ENCODE peak calls at places on chromosomes 5 and 9, in six cellular contexts. Z, M, H, J, T and L are unnamed samples. For H3K4me1, the result is how much of the 10 kb centered on the place peaks cover.

GRCh38 chr5:67619636-67620035 is 423.0 kb upstream of the CD180 start:
- DNase-seq in M (no peak), Z (no peak), J (no peak), T (no peak), H (no peak), L (no peak)

GRCh38 chr5:98096155-98096554 is 677.3 kb upstream of the RGMB start:
- DNase-seq in Z (no peak), J (peak), T (no peak), H (no peak), M (peak), L (no peak)

GRCh38 chr9:130443456-130443801 is 1.3 kb upstream of the ASS1 start:
- DNase-seq in Z (no peak), M (no peak), H (peak), T (no peak), J (no peak), L (no peak)

GRCh38 chr5:180670586-180671359 is 21.4 kb upstream of the FLT4 start:
- DNase-seq in M (peak), J (peak), T (peak), H (no peak), Z (peak), L (peak)

GRCh38 chr9:138048184-138048583 is 170.6 kb downstream of the CACNA1B start:
- DNase-seq in H (no peak), Z (no peak), T (peak), J (no peak), M (no peak), L (peak)

GRCh38 chr9:99118782-99119466 is 14.0 kb downstream of the TGFBR1 start:
- DNase-seq in H (peak), T (no peak), J (no peak), M (no peak), Z (no peak), L (no peak)

GRCh38 chr9:108058137-108058779 is 568.7 kb upstream of the KLF4 start:
- DNase-seq in T (no peak), J (no peak), Z (no peak), M (no peak), H (no peak), L (no peak)

GRCh38 chr9:128554155-128554862 is 1.9 kb downstream of the SPTAN1 start:
- DNase-seq in J (peak), M (peak), Z (peak), H (peak), T (peak), L (peak)

GRCh38 chr5:133825631-133826289 is 142.7 kb downstream of the C5orf15 start:
- DNase-seq in H (peak), M (no peak), J (no peak), T (peak), Z (no peak), L (no peak)

GRCh38 chr5:22560115-22560514 is 293.0 kb downstream of the CDH12 start:
- DNase-seq in T (no peak), Z (no peak), J (peak), M (peak), H (no peak), L (no peak)

GRCh38 chr5:1642221-1642620 is 118.5 kb upstream of the LPCAT1 start:
- DNase-seq in H (peak), M (no peak), T (no peak), J (no peak), Z (no peak), L (no peak)

GRCh38 chr5:79546782-79547428 is 33.0 kb upstream of the HOMER1 start:
- DNase-seq in M (peak), Z (no peak), T (no peak), H (no peak), J (peak), L (no peak)

GRCh38 chr5:138230261-138230660 is 17.1 kb upstream of the CDC23 start:
- DNase-seq in Z (no peak), T (no peak), J (peak), H (no peak), M (peak), L (peak)

GRCh38 chr5:125372694-125373621 is 626.5 kb upstream of the ZNF608 start:
- DNase-seq in Z (no peak), H (no peak), T (no peak), M (peak), J (peak), L (no peak)

GRCh38 chr5:176985516-176985915 is 21.1 kb downstream of the UIMC1 start:
- DNase-seq in M (no peak), T (no peak), Z (no peak), J (no peak), H (no peak), L (no peak)

GRCh38 chr5:132607133-132607532 is 50.4 kb downstream of the RAD50 start:
- DNase-seq in H (no peak), M (no peak), T (no peak), Z (no peak), J (no peak), L (no peak)

GRCh38 chr9:118366228-118366627 is 662.0 kb downstream of the TLR4 start:
- DNase-seq in M (no peak), Z (no peak), H (no peak), J (no peak), T (no peak), L (no peak)

GRCh38 chr5:429453-430188 is 13.4 kb upstream of the EXOC3 start:
- DNase-seq in M (peak), J (peak), T (no peak), H (peak), Z (no peak), L (peak)

GRCh38 chr5:119285070-119285916 is 70.5 kb upstream of the TNFAIP8 start:
- DNase-seq in J (no peak), M (peak), H (no peak), Z (no peak), T (no peak), L (no peak)
- H3K27ac ChIP-seq in J (no peak), M (no peak), H (no peak), Z (no peak), T (no peak), L (no peak)

DNA sequence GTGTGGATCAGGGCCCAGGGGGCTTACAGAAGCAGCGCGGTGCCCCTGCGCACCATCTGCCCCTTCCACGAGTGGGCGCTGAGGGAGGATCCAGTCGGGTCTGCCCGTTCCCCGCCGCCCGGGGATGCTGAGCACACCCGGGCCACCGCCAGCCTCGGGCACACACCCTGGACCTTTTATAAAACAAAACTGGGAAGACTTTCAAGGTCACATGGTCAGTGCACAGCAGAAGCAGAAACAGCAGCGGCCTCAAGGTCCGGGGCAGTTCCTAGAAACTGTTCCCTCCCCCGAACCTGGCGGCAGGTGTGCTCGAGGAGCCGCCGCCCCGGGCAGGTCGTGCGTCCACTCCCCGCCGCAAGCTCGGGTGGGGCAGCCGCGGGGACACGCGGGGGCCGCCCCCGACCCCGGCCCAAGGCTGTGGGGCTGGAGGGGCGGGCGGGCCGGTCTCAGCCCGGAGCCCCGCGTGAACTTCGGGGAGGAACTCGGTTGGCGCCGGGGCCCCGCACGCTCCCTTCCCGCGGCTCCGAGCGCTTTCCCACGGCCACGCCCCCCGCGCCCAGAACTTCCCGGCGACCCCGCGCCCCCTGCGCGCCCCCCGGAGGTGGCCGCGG is 619 bp upstream of the PPP1R26 start:
- DNase-seq in H (no peak), T (peak), J (no peak), Z (no peak), M (peak), L (peak)
- H3K4me3 ChIP-seq in H (peak), T (no peak), J (peak), Z (peak), M (peak), L (peak)

DNA sequence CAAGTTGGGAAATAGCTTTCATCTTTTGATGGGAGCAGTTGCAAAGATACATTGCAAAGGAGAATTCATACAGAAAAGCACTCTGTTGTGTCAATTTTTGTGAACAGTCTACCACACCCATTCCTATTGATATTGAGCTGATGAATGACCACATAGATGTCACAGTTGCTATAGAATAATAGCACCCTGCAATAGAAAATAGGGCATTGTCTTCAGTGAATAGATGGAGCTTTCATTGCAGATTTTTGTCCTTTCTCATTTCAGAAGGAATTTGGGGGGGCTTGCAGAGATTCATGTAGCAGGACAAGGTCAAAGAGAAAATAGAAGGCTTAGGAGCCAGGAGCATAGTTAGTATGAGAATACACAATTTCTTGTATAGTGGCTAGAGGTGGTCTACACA is 237.9 kb downstream of the TMEM38B start:
- DNase-seq in T (no peak), J (no peak), H (no peak), Z (no peak), M (no peak), L (no peak)
- H3K4me1 ChIP-seq in T (under half), J (under half), H (under half), Z (under half), M (under half), L (under half)

GRCh38 chr9:85740821-85741111 is 988 bp downstream of the AGTPBP1 start:
- DNase-seq in T (no peak), J (peak), Z (no peak), M (no peak), H (no peak), L (no peak)
- H3K27ac ChIP-seq in T (peak), J (no peak), Z (peak), M (peak), H (peak), L (peak)

DNA sequence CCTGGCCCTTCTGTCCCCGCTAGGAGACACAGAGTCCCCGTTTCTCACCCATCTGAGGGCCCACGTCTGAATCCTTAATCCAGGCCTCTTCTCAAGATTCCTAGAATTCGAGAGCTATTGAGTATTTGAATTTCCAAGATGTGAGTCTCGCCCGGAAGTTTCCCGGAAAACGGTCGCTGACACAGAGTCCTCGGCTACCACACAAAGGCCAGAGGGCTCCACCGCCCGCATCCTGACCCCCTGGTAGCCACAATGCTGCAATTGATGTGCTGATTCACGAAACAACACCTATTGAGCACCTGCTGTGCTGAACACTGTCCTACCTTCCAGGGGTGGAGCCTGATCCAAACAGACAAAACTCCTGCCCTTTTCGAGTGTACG is 668 bp upstream of the FBP1 start:
- DNase-seq in J (no peak), H (no peak), M (no peak), Z (no peak), T (no peak), L (no peak)
- H3K4me3 ChIP-seq in J (no peak), H (peak), M (peak), Z (no peak), T (no peak), L (peak)

DNA sequence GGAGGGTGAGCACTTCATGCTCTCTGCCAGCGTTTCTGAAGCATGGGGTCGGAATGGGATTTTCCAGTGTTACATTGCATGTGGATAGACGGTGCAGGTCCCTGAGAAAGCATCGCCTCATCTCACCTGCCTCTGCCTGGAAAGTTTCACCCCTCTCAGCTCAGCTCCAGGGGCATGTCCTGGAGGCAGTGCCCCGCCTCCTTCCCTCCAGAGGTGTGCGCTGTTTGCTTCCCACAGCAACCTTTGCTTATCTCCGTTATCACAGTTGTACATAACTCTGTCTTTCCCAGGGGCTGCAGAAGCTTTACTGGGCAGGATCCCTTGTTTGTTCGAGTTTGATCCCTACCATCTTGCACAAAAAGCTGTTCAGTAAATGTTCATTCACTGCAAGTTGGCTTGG is 10.7 kb upstream of the CREBRF start:
- DNase-seq in J (no peak), H (no peak), T (peak), M (no peak), Z (no peak), L (peak)
- H3K4me1 ChIP-seq in J (under half), H (under half), T (under half), M (under half), Z (under half), L (under half)